ENCODE peak calls at places on chromosome 10, in five cellular contexts. O, W, B, T and F are unnamed samples. For H3K79me2, the result is how much of the 10 kb centered on the place peaks cover.

GRCh38 chr10:47340613-47341170 is 7.5 kb upstream of the RBP3 start:
- DNase-seq in T (peak), W (peak), O (peak), B (peak), F (peak)

GRCh38 chr10:70843333-70843732 is 27.6 kb downstream of the SGPL1 start:
- DNase-seq in W (no peak), T (no peak), O (no peak), B (no peak), F (no peak)

GRCh38 chr10:75187961-75188426 is 22.6 kb upstream of the VDAC2 start:
- DNase-seq in B (peak), T (peak), O (peak), W (peak), F (peak)

GRCh38 chr10:124145109-124145860 is 51.9 kb upstream of the CHST15 start:
- DNase-seq in O (peak), B (no peak), W (no peak), T (no peak), F (no peak)

GRCh38 chr10:81108516-81109199 is 571.0 kb downstream of the SH2D4B start:
- DNase-seq in W (no peak), O (no peak), T (no peak), B (no peak), F (no peak)

GRCh38 chr10:75978213-75978612 is 546.8 kb downstream of the LRMDA start:
- DNase-seq in T (no peak), O (peak), B (no peak), W (no peak), F (no peak)

GRCh38 chr10:80260295-80261243 is 28.9 kb downstream of the MAT1A start:
- DNase-seq in T (peak), B (no peak), O (peak), W (peak), F (peak)

GRCh38 chr10:122034149-122034756 is 45.3 kb downstream of the TACC2 start:
- DNase-seq in T (no peak), W (no peak), B (no peak), O (peak), F (no peak)

GRCh38 chr10:71931295-71931694 is 32.9 kb upstream of the CHST3 start:
- DNase-seq in T (no peak), B (no peak), W (no peak), O (no peak), F (no peak)

DNA sequence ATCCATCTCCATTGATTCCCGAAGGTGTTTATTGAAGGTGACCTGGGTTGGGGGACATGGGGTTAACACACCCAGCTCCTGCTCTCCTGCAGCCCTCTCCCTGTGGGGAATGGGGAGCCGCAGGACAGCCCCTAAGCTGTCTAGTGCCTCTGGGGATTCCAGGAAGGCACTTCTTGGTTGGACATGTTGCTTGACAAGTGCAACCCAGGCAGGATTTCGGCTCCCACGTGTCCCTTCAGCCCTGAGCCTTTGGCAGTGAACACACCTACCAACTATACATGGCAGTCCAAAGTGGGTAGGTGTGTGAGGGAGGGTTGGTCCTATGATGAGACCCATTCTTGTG is 43.9 kb downstream of the DOCK1 start:
- DNase-seq in O (no peak), W (no peak), B (no peak), T (no peak), F (no peak)
- H3K79me2 ChIP-seq in O (half or more), W (half or more), B (half or more), T (under half), F (under half)

GRCh38 chr10:94546616-94547175 is 1.1 kb downstream of the HELLS start:
- DNase-seq in W (no peak), O (peak), T (no peak), B (no peak), F (peak)

GRCh38 chr10:94546058-94546595 is 539 bp downstream of the HELLS start:
- DNase-seq in B (no peak), T (peak), W (no peak), O (peak), F (peak)

GRCh38 chr10:94549221-94549620 is 3.6 kb downstream of the HELLS start:
- DNase-seq in B (no peak), W (no peak), O (no peak), T (no peak), F (no peak)

DNA sequence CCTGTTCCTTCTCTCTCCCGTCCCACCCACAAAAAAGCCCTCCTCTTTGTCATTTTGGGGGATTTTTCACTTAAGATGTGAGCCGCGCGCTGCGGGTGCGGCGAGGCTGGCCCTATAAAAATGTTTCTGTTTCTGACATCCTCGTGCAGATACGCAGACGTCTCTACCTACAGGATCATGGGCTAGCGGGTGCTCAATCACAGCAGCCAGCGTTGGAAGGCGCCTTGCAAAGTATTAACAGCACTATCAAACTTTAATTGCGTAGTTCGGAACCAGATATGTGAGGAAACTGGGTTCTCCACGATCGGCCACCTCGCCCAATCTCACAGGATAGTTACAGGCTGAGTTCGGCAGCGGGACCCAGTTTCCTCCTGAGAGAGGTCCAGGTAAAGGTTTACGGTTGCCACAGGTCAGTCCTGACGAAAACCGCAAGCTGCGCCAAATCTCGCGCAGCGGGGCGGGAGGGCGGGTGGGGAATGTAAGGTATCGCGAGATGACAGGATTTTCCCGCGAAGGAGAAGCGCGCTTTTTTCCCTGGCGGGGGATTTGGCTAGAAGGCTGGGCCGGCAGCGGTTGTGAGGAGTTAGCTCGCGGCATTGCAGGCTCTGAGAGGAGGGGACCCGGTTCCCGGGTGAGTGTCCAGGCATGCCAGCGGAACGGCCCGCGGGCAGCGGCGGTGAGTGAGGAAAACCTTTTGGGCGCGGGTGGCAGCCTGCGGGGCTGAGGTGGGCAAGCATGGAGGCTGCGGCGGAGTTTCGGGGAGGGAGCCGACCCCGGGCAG is at the start of gene HELLS:
- DNase-seq in O (peak), W (peak), B (peak), T (peak), F (peak)
- H3K79me2 ChIP-seq in O (under half), W (under half), B (under half), T (under half), F (under half)

GRCh38 chr10:58632211-58632610 is 119.5 kb downstream of the BICC1 start:
- DNase-seq in B (no peak), W (no peak), O (no peak), T (no peak), F (no peak)

GRCh38 chr10:58627392-58627791 is 114.7 kb downstream of the BICC1 start:
- DNase-seq in T (no peak), W (no peak), O (no peak), B (no peak), F (no peak)

GRCh38 chr10:58637372-58637771 is 124.7 kb downstream of the BICC1 start:
- DNase-seq in W (no peak), O (peak), T (no peak), B (no peak), F (no peak)

DNA sequence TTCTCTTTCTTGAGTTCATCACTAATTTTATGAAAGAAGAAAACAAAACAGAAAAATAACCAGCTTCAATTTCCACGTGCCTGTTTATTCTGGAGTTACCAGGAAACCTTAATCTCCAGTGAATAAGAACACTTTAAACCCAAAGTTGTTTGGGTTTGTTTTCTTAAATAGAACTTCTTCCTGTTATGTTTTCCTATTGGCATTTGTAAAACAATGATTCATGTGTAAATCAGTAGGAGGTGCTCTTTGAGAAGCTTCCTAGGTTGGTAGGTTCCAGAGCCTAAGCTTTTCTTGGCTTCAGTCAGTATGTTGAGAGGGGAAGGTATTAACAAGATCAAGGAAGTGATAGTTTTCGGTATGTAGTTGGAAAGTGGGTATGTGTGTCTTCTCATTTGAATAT is 119.0 kb downstream of the BICC1 start:
- DNase-seq in O (no peak), W (no peak), T (no peak), B (no peak), F (no peak)
- H3K79me2 ChIP-seq in O (under half), W (under half), T (under half), B (under half), F (under half)

DNA sequence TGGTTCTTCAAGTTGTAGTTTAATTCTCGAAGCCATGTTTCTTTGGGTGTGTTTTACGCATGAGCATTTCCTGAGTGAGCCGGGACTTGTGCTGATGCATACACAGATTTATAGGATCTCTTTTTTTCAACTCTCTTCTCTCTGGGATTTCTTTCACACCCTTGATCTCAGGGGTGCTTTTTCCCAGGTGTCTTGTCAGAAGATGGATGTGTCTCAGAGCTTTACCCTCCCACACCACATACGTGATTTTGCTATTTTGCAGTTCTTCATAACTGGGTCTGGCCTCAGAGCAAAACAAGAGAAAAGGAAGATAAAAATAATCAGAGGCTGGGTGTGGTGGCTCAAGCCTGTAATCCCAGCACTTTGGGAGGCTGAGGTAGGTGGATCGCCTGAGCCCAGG is 177.0 kb downstream of the CAMK1D start:
- DNase-seq in O (no peak), W (no peak), B (no peak), T (no peak), F (no peak)
- H3K79me2 ChIP-seq in O (under half), W (under half), B (under half), T (under half), F (under half)